ENCODE peak calls at places on chromosomes 7 and 10, in six cellular contexts. H, K, N, G, B and R are unnamed samples.

GRCh38 chr10:17562572-17562971 is 54.6 kb downstream of the HACD1 start:
- DNase-seq in H (no peak), K (peak; percentile 24), N (no peak), G (no peak), B (no peak), R (peak; percentile 11)

GRCh38 chr10:126502481-126502880 is 114.2 kb upstream of the ADAM12 start:
- DNase-seq in H (no peak), K (no peak), N (no peak), G (no peak), B (no peak), R (no peak)

GRCh38 chr7:127347567-127348246 is 44.8 kb downstream of the ZNF800 start:
- DNase-seq in H (peak; percentile 51), K (peak; percentile 42), N (peak; percentile 92), G (peak; percentile 73), B (peak; percentile 84), R (peak; percentile 27)

GRCh38 chr10:78044179-78044578 is 10.5 kb downstream of the RPS24 start:
- DNase-seq in H (no peak), K (no peak), N (no peak), G (no peak), B (no peak), R (no peak)

GRCh38 chr7:140358771-140359095 is 39.6 kb downstream of the SLC37A3 start:
- DNase-seq in H (no peak), K (no peak), N (no peak), G (no peak), B (no peak), R (no peak)

GRCh38 chr10:4067552-4068254 is 282.7 kb upstream of the KLF6 start:
- DNase-seq in H (no peak), K (no peak), N (no peak), G (no peak), B (no peak), R (no peak)

GRCh38 chr7:141785711-141786552 is 4.1 kb upstream of the TAS2R5 start:
- DNase-seq in H (no peak), K (peak; percentile 59), N (peak; percentile 62), G (no peak), B (no peak), R (peak; percentile 27)

GRCh38 chr10:69616358-69616757 is 13.7 kb upstream of the FAM241B start:
- DNase-seq in H (no peak), K (no peak), N (no peak), G (no peak), B (no peak), R (no peak)

GRCh38 chr10:74949843-74950765 is 123.7 kb downstream of the KAT6B start:
- DNase-seq in H (no peak), K (peak; percentile 27), N (no peak), G (no peak), B (no peak), R (no peak)

GRCh38 chr10:124522131-124522902 is 60.7 kb downstream of the LHPP start:
- DNase-seq in H (no peak), K (no peak), N (no peak), G (no peak), B (no peak), R (no peak)

DNA sequence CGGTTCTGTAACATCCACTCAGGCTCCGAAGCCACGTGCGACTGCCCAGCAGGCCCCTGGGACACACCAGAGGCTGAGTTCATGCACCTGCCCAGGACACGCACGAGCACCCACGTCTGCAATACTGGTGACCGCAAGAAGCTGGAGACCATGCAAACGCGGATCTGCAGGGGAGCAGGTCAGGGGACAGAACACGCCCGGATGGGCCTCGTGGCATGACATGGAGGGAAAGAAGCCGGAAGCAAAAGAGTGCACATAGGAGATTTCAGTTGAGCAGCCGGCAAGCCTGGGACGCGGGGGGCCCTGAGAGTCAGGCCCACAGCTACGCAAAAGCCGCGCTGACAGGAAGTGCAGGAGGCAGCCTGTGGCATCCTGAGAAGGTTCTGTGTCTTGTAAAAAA is 73.7 kb downstream of the FOXL3 start:
- DNase-seq in H (peak; percentile 63), K (no peak), N (no peak), G (peak; percentile 45), B (peak; percentile 54), R (no peak)
- H3K27me3 ChIP-seq in H (no peaks in the 10 kb centered on the region), K (no peaks in the 10 kb centered on the region), N (peaks cover 54% of the 10 kb centered on the region), G (no peaks in the 10 kb centered on the region), B (peaks cover 18% of the 10 kb centered on the region), R (no peaks in the 10 kb centered on the region)

GRCh38 chr7:97011104-97011503 is 5.8 kb downstream of the DLX6 start:
- DNase-seq in H (no peak), K (no peak), N (no peak), G (no peak), B (no peak), R (no peak)
- H3K27me3 ChIP-seq in H (peaks cover 94% of the 10 kb centered on the region), K (peaks cover 89% of the 10 kb centered on the region), N (peaks cover 100% of the 10 kb centered on the region), G (no peaks in the 10 kb centered on the region), B (peaks cover 95% of the 10 kb centered on the region), R (peaks cover 92% of the 10 kb centered on the region)

GRCh38 chr10:101038486-101038885 is 7.5 kb downstream of the SFXN3 start:
- DNase-seq in H (no peak), K (no peak), N (no peak), G (no peak), B (no peak), R (no peak)
- H3K27me3 ChIP-seq in H (no peaks in the 10 kb centered on the region), K (no peaks in the 10 kb centered on the region), N (peaks cover 84% of the 10 kb centered on the region), G (no peaks in the 10 kb centered on the region), B (no peaks in the 10 kb centered on the region), R (no peaks in the 10 kb centered on the region)

GRCh38 chr10:26215923-26216576 is 524 bp upstream of the GAD2 start:
- DNase-seq in H (no peak), K (no peak), N (peak; percentile 90), G (no peak), B (peak; percentile 69), R (no peak)
- H3K27me3 ChIP-seq in H (peaks cover 97% of the 10 kb centered on the region), K (peaks cover 64% of the 10 kb centered on the region), N (peaks cover 100% of the 10 kb centered on the region), G (no peaks in the 10 kb centered on the region), B (peaks cover 97% of the 10 kb centered on the region), R (peaks cover 55% of the 10 kb centered on the region)

DNA sequence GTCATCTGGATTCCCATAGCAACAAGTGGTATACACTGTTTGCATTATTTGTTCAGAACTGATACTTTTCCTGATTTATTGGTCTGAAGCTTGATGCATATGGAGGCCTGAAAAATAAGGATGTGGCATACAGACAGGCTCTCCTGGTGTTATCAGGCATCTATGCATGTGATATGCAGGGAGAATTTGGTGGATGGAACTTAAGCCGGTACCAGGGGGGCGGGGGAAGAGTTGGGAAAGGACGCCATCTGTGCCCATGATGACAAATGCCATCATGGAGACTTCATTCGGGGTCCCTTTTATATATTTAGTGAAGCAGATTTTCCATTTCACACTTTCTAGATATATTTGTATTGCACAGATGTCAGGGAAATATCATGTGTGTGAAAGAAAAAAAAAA is 5.4 kb downstream of the HECW1 start:
- DNase-seq in H (no peak), K (no peak), N (no peak), G (no peak), B (no peak), R (no peak)
- H3K27me3 ChIP-seq in H (peaks cover 58% of the 10 kb centered on the region), K (peaks cover 8% of the 10 kb centered on the region), N (peaks cover 27% of the 10 kb centered on the region), G (no peaks in the 10 kb centered on the region), B (peaks cover 47% of the 10 kb centered on the region), R (no peaks in the 10 kb centered on the region)

DNA sequence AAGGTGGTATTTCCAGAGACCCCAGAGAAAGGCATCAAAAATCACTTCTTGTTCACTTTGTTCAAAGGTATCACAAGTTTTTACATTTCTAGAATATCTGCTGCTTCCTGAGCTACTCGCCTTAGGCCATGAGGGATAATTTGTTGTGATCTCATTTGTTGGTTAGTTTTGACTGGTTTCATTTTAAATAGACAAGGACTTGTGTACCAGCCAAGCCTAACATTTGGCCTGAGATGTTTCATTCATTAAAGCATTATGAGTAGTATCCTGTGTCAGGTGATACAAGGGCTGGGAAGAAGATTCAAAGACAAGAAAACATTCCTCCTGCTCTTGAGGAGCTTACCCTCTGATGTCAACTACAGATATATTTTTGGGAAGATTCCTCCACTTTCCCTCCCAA is 170.3 kb upstream of the FAM171A1 start:
- DNase-seq in H (no peak), K (no peak), N (no peak), G (no peak), B (no peak), R (no peak)
- H3K27me3 ChIP-seq in H (no peaks in the 10 kb centered on the region), K (no peaks in the 10 kb centered on the region), N (no peaks in the 10 kb centered on the region), G (no peaks in the 10 kb centered on the region), B (no peaks in the 10 kb centered on the region), R (no peaks in the 10 kb centered on the region)

GRCh38 chr10:116815641-116816415 is 33.5 kb upstream of the ENO4 start:
- DNase-seq in H (no peak), K (peak; percentile 42), N (no peak), G (no peak), B (no peak), R (no peak)

GRCh38 chr10:116809528-116810500 is 39.5 kb upstream of the ENO4 start:
- DNase-seq in H (no peak), K (no peak), N (peak; percentile 62), G (no peak), B (no peak), R (no peak)

GRCh38 chr10:116811691-116812090 is 37.6 kb upstream of the ENO4 start:
- DNase-seq in H (no peak), K (no peak), N (no peak), G (no peak), B (no peak), R (no peak)

GRCh38 chr10:116808706-116809105 is 40.6 kb upstream of the ENO4 start:
- DNase-seq in H (no peak), K (no peak), N (no peak), G (no peak), B (no peak), R (no peak)

GRCh38 chr10:116810895-116811294 is 38.4 kb upstream of the ENO4 start:
- DNase-seq in H (no peak), K (no peak), N (no peak), G (no peak), B (no peak), R (no peak)
- H3K27me3 ChIP-seq in H (peaks cover 4% of the 10 kb centered on the region), K (no peaks in the 10 kb centered on the region), N (peaks cover 30% of the 10 kb centered on the region), G (no peaks in the 10 kb centered on the region), B (peaks cover 18% of the 10 kb centered on the region), R (no peaks in the 10 kb centered on the region)